ENCODE peak calls at places on chromosome 15, in ten cellular contexts. E is SHP77; S is activated CD4-positive, alpha-beta T cell treated with anti-CD3 and anti-CD28 coated beads for 24 hours; H is NCI-H1105; J is renal cortical epithelial cell; K is posterior vena cava; G is progenitor cell of endocrine pancreas; V is Kasumi-1; X is RCC 7860; T is activated T-helper 9 cell treated with anti-CD3 and anti-CD28 coated beads, Interleukin-2, amount 50 U/mL, for 16 hours. B is an unnamed sample.

GRCh38 chr15:101053261-101053660 is 134.1 kb downstream of the LRRK1 start:
- DNase-seq in E (no peak), S (no peak), H (no peak), J (no peak), K (peak), G (no peak), V (no peak), X (no peak), T (no peak), B (no peak)

GRCh38 chr15:82646250-82647044 is 716 bp downstream of the CPEB1 start:
- DNase-seq in E (no peak), S (peak), H (peak), J (no peak), K (peak), G (no peak), V (no peak), X (no peak), T (no peak), B (peak)

GRCh38 chr15:90072978-90073640 is 29.2 kb downstream of the IDH2 start:
- DNase-seq in E (no peak), S (no peak), H (no peak), J (no peak), K (no peak), G (no peak), V (no peak), X (no peak), T (no peak), B (no peak)

GRCh38 chr15:58355352-58355964 is 76.3 kb upstream of the LIPC start:
- DNase-seq in E (no peak), S (no peak), H (peak), J (no peak), K (no peak), G (no peak), V (peak), X (no peak), T (no peak), B (no peak)

GRCh38 chr15:89335289-89336041 is 841 bp upstream of the POLG start:
- DNase-seq in E (peak), S (peak), H (peak), J (peak), K (no peak), G (peak), V (peak), X (no peak), T (no peak), B (no peak)

GRCh38 chr15:58441376-58442070 is 9.7 kb downstream of the LIPC start:
- DNase-seq in E (no peak), S (no peak), H (no peak), J (peak), K (no peak), G (no peak), V (no peak), X (peak), T (no peak), B (no peak)

GRCh38 chr15:89419370-89419984 is 76.9 kb downstream of the RHCG start:
- DNase-seq in E (no peak), S (no peak), H (no peak), J (peak), K (no peak), G (peak), V (peak), X (no peak), T (no peak), B (no peak)

GRCh38 chr15:39963806-39964205 is 29.9 kb downstream of the EIF2AK4 start:
- DNase-seq in E (no peak), S (no peak), H (no peak), J (no peak), K (no peak), G (no peak), V (no peak), X (no peak), T (no peak), B (no peak)

GRCh38 chr15:43930079-43930478 is 103.3 kb downstream of the WDR76 start:
- DNase-seq in E (no peak), S (no peak), H (no peak), J (peak), K (no peak), G (no peak), V (no peak), X (no peak), T (no peak), B (no peak)

B was measured in NCI-H2029.